ENCODE peak calls at places on chromosomes 6 and 20, in five cellular contexts. J, U, B, V and D are unnamed samples.

GRCh38 chr20:1894471-1894950 is 696 bp upstream of the SIRPA start:
- DNase-seq in J (peak; percentile 58), U (peak; percentile 58), B (peak; percentile 64), V (no peak), D (peak; percentile 64)

GRCh38 chr20:5145365-5146301 is 18.8 kb downstream of the CDS2 start:
- DNase-seq in J (no peak), U (no peak), B (no peak), V (no peak), D (no peak)

GRCh38 chr6:9398794-9399373 is 963.5 kb upstream of the SLC35B3 start:
- DNase-seq in J (peak; percentile 29), U (peak; percentile 16), B (peak; percentile 16), V (peak; percentile 12), D (peak; percentile 37)

GRCh38 chr6:170159040-170159965 is 131.6 kb downstream of the DLL1 start:
- DNase-seq in J (no peak), U (no peak), B (no peak), V (no peak), D (no peak)

GRCh38 chr20:13068336-13068735 is 59.6 kb downstream of the SPTLC3 start:
- DNase-seq in J (no peak), U (no peak), B (no peak), V (no peak), D (no peak)

GRCh38 chr20:582204-582603 is 27.9 kb downstream of the TCF15 start:
- DNase-seq in J (no peak), U (no peak), B (no peak), V (no peak), D (no peak)

GRCh38 chr20:1381753-1382591 is 10.9 kb downstream of the FKBP1A start:
- DNase-seq in J (no peak), U (peak; percentile 22), B (no peak), V (no peak), D (peak; percentile 62)

GRCh38 chr6:5851261-5851757 is 155.4 kb downstream of the NRN1 start:
- DNase-seq in J (peak; percentile 35), U (peak; percentile 10), B (peak; percentile 40), V (peak; percentile 41), D (peak; percentile 48)

GRCh38 chr20:10433014-10433622 is 904 bp downstream of the MKKS start:
- DNase-seq in J (no peak), U (no peak), B (no peak), V (no peak), D (no peak)

GRCh38 chr6:52641826-52642225 is 29.1 kb upstream of the TMEM14A start:
- DNase-seq in J (no peak), U (no peak), B (no peak), V (no peak), D (no peak)

GRCh38 chr20:58113706-58114105 is 114.7 kb downstream of the ANKRD60 start:
- DNase-seq in J (no peak), U (no peak), B (no peak), V (no peak), D (no peak)

GRCh38 chr6:154399097-154399496 is 42.5 kb upstream of the IPCEF1 start:
- DNase-seq in J (no peak), U (peak; percentile 77), B (no peak), V (no peak), D (no peak)

GRCh38 chr6:138647006-138647405 is 126.6 kb upstream of the CCDC28A start:
- DNase-seq in J (no peak), U (peak; percentile 63), B (no peak), V (no peak), D (no peak)

GRCh38 chr6:165689699-165690098 is 26.7 kb upstream of the PDE10A start:
- DNase-seq in J (no peak), U (no peak), B (no peak), V (no peak), D (no peak)

GRCh38 chr20:62897666-62898065 is 28.6 kb downstream of the DIDO1 start:
- DNase-seq in J (peak; percentile 5), U (no peak), B (no peak), V (no peak), D (no peak)

GRCh38 chr6:161639772-161640171 is 365.9 kb upstream of the AGPAT4 start:
- DNase-seq in J (no peak), U (peak; percentile 7), B (no peak), V (no peak), D (no peak)

GRCh38 chr6:6728169-6728941 is 139.8 kb downstream of the LY86 start:
- DNase-seq in J (no peak), U (no peak), B (no peak), V (no peak), D (no peak)

DNA sequence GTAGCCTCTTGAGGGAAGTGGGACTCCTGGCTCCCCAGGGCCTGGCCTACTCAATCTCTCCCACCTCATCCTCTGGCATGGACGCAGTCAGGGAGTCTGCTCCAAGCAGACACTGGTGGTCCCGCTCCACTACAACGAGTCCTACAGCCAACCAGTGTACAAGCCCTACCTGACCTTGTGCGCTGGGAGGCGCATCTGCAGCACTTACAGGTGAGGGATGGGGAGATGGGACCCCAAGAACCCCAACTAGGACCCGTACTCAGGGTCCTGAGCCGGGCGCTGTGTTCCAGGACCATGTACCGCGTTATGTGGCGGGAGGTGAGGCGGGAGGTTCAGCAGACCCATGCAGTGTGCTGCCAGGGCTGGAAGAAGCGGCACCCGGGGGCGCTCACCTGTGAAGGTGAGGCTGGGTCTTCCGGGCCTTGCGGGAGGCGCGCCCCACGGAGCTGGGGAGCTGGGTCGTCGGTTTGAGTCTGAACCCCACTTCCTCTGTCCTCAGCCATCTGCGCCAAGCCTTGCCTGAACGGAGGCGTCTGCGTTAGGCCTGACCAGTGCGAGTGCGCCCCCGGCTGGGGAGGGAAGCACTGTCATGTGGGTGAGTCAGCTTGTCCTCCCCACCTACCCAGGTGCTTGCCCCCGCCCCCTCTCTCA is 2.1 kb downstream of the EGFL8 start:
- DNase-seq in J (no peak), U (no peak), B (no peak), V (no peak), D (no peak)
- TF ChIP-seq CTCF in J (no peak), U (no peak), B (no peak), V (no peak), D (no peak)

DNA sequence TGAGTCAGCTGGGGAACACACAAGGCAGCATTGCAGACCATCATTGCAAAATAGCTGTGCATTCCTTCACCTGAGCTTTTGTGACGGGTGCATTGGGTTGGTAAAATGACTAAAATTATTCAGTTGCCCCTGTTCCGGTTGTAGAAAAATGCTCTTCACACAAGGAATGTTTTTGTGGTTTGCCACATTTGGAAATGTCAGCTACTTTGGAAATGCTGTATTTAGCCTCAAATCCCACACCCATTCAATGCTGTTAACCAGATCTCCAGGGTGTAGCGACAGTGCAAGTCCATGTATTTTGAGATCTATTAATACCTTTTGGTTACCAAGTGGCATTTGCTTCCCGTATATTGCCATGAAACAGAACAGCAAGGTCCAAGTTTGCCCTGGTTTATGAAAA is 201.2 kb downstream of the FOXA2 start:
- DNase-seq in J (no peak), U (peak; percentile 48), B (no peak), V (no peak), D (no peak)
- H3K4me1 ChIP-seq in J (no peaks in the 10 kb centered on the region), U (no peaks in the 10 kb centered on the region), B (no peaks in the 10 kb centered on the region), V (no peaks in the 10 kb centered on the region), D (no peaks in the 10 kb centered on the region)

GRCh38 chr6:104936766-104937535 is 20.0 kb upstream of the LIN28B start:
- DNase-seq in J (no peak), U (no peak), B (no peak), V (no peak), D (no peak)

GRCh38 chr6:104943781-104944180 is 13.1 kb upstream of the LIN28B start:
- DNase-seq in J (no peak), U (no peak), B (no peak), V (no peak), D (no peak)

GRCh38 chr6:104941694-104942177 is 15.2 kb upstream of the LIN28B start:
- DNase-seq in J (no peak), U (no peak), B (no peak), V (no peak), D (no peak)

GRCh38 chr6:104940881-104941693 is 15.8 kb upstream of the LIN28B start:
- DNase-seq in J (no peak), U (peak; percentile 10), B (no peak), V (no peak), D (peak; percentile 22)

GRCh38 chr6:104940238-104940880 is 16.5 kb upstream of the LIN28B start:
- DNase-seq in J (no peak), U (no peak), B (no peak), V (no peak), D (no peak)
- H3K4me3 ChIP-seq in J (peak overlapping the region; percentile 59), U (peak overlapping the region; percentile 52), B (no peak overlapping the region), V (peak overlapping the region; percentile 41), D (no peak overlapping the region)

DNA sequence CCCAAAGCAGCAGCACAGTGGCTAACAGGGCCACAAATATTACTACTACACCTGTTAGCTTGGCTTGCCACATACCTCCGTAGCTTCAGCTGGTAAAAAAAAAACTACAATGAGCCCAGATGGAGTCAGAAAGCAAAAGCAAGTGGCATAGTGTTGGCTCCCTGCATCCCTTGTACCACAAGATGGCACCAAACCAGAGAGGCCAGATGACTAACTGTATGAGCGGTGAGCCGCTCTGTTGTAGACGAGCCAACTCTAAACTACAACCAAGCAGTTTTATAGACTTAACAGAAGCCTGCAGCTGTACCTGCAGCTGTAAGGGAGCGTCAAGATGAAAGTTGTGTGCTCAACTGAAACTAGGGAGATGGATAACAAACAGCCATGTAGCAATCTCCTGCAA is 84.5 kb upstream of the MCHR2 start:
- DNase-seq in J (no peak), U (peak; percentile 36), B (no peak), V (no peak), D (no peak)
- TF ChIP-seq CTCF in J (no peak), U (peak; percentile 30), B (no peak), V (no peak), D (no peak)

DNA sequence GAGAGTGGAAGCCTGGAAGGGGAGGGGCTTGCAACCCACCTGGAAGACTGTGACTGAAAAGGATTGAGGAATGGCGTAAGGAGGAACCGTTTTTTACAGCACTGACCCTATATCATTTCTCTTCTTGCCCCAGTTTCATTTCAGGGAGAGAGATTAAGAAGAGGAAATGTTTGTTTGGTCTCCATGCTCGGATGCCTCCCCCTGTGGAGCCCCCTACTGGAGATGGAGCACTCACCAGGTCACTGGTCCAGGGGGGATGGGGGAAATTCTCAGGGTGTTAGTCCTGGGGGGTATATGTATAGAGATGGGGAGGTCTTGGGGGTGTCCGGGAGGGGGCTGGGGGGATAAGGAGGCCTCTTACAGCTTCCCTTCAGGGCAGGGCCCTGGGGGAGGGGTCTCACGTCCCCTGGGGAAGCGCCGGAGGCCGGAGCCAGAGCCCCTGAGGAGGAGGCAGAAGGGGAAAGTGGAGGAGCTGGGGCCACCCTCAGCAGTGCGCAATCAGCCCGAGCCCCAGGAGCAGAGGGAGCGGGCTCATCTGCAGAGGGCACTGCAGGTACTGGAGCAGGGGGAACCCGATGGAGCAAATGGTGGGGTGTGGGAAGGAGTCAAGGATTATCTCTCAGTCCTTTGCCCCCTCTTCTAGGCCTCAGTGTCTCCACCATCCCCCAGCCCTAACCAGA is 3.2 kb downstream of the CUTA start:
- DNase-seq in J (no peak), U (no peak), B (no peak), V (no peak), D (no peak)
- H3K4me1 ChIP-seq in J (peaks cover 83% of the 10 kb centered on the region), U (peaks cover 31% of the 10 kb centered on the region), B (no peaks in the 10 kb centered on the region), V (peaks cover 63% of the 10 kb centered on the region), D (peaks cover 55% of the 10 kb centered on the region)